ENCODE peak calls at places on chromosome 4, in ten cellular contexts. Q is AG09319; T is heart right ventricle; Y is activated CD8-positive, alpha-beta memory T cell treated with anti-CD3 and anti-CD28 coated beads for 4 hours; F is T-helper 2 cell; X is AG08395; P is kidney glomerular epithelial cell; Z is HEK293T; K is PC-3; W is Daoy. A is an unnamed sample.

GRCh38 chr4:98546910-98547544 is 111.4 kb downstream of the TSPAN5 start:
- DNase-seq in Q (peak), T (peak), Y (no peak), F (no peak), X (peak), P (peak), Z (no peak), K (no peak), W (no peak), A (no peak)

GRCh38 chr4:171265190-171265818 is 547.9 kb upstream of the GALNTL6 start:
- DNase-seq in Q (no peak), T (no peak), Y (no peak), F (no peak), X (no peak), P (no peak), Z (no peak), K (no peak), W (no peak), A (no peak)

GRCh38 chr4:25815586-25815985 is 47.2 kb downstream of the SEL1L3 start:
- DNase-seq in Q (no peak), T (no peak), Y (no peak), F (no peak), X (no peak), P (no peak), Z (no peak), K (no peak), W (peak), A (no peak)

GRCh38 chr4:73869130-73870055 is at the start of gene CXCL1:
- DNase-seq in Q (no peak), T (peak), Y (no peak), F (no peak), X (peak), P (peak), Z (peak), K (peak), W (peak), A (peak)

GRCh38 chr4:139229534-139230039 is 50.4 kb downstream of the MGARP start:
- DNase-seq in Q (no peak), T (no peak), Y (no peak), F (peak), X (peak), P (peak), Z (peak), K (peak), W (no peak), A (peak)

GRCh38 chr4:76896731-76897521 is 1.0 kb downstream of the SOWAHB start:
- DNase-seq in Q (no peak), T (peak), Y (no peak), F (peak), X (peak), P (peak), Z (peak), K (peak), W (peak), A (peak)

GRCh38 chr4:54568184-54568583 is 89.6 kb upstream of the KIT start:
- DNase-seq in Q (no peak), T (no peak), Y (no peak), F (no peak), X (peak), P (peak), Z (no peak), K (peak), W (no peak), A (peak)

GRCh38 chr4:2924286-2924685 is 38.9 kb downstream of the NOP14 start:
- DNase-seq in Q (no peak), T (no peak), Y (no peak), F (no peak), X (no peak), P (no peak), Z (no peak), K (no peak), W (no peak), A (no peak)

GRCh38 chr4:163679189-163679588 is 184.7 kb downstream of the TMA16 start:
- DNase-seq in Q (no peak), T (no peak), Y (no peak), F (no peak), X (no peak), P (no peak), Z (peak), K (peak), W (peak), A (no peak)

GRCh38 chr4:110634320-110635154 is 11.7 kb upstream of the PITX2 start:
- DNase-seq in Q (no peak), T (no peak), Y (no peak), F (no peak), X (no peak), P (no peak), Z (no peak), K (no peak), W (no peak), A (no peak)

GRCh38 chr4:13547563-13548041 is 3.3 kb upstream of the NKX3-2 start:
- DNase-seq in Q (no peak), T (no peak), Y (no peak), F (peak), X (no peak), P (no peak), Z (no peak), K (no peak), W (peak), A (no peak)

GRCh38 chr4:4395849-4396627 is 9.1 kb downstream of the NSG1 start:
- DNase-seq in Q (no peak), T (no peak), Y (no peak), F (no peak), X (no peak), P (no peak), Z (no peak), K (no peak), W (no peak), A (peak)

GRCh38 chr4:114249561-114250356 is 270.3 kb upstream of the ARSJ start:
- DNase-seq in Q (no peak), T (no peak), Y (no peak), F (no peak), X (no peak), P (no peak), Z (no peak), K (peak), W (no peak), A (no peak)

GRCh38 chr4:80173387-80173786 is 23.9 kb upstream of the PRDM8 start:
- DNase-seq in Q (no peak), T (no peak), Y (no peak), F (peak), X (peak), P (peak), Z (no peak), K (peak), W (peak), A (peak)

GRCh38 chr4:119659576-119659975 is 31.0 kb upstream of the PDE5A start:
- DNase-seq in Q (peak), T (no peak), Y (no peak), F (no peak), X (peak), P (no peak), Z (no peak), K (peak), W (peak), A (peak)

GRCh38 chr4:6288871-6289270 is 19.2 kb downstream of the WFS1 start:
- DNase-seq in Q (no peak), T (no peak), Y (no peak), F (no peak), X (no peak), P (no peak), Z (no peak), K (no peak), W (no peak), A (no peak)

GRCh38 chr4:65482410-65482809 is 187.9 kb downstream of the EPHA5 start:
- DNase-seq in Q (no peak), T (no peak), Y (no peak), F (no peak), X (no peak), P (peak), Z (no peak), K (peak), W (peak), A (no peak)

GRCh38 chr4:118270492-118270891 is 82.3 kb downstream of the PRSS12 start:
- DNase-seq in Q (no peak), T (no peak), Y (no peak), F (no peak), X (peak), P (peak), Z (peak), K (peak), W (no peak), A (peak)

GRCh38 chr4:100422911-100423310 is 94.9 kb downstream of the EMCN start:
- DNase-seq in Q (no peak), T (no peak), Y (no peak), F (no peak), X (peak), P (no peak), Z (no peak), K (no peak), W (no peak), A (no peak)

GRCh38 chr4:108646706-108647105 is 3.7 kb upstream of the OSTC start:
- DNase-seq in Q (no peak), T (no peak), Y (no peak), F (no peak), X (no peak), P (no peak), Z (no peak), K (no peak), W (no peak), A (no peak)